ENCODE peak calls at places on chromosomes 12 and 14, in seven cellular contexts. A is fibroblast of pulmonary artery; W is tibial nerve; D is pancreas; V is GM06990; T is CD8-positive, alpha-beta T cell; O is coronary artery. E is an unnamed sample.

GRCh38 chr12:132610051-132610759 is at the start of gene LRCOL1:
- DNase-seq in A (peak; percentile 76), W (no peak), D (no peak), V (no peak), T (no peak), O (peak; percentile 47), E (peak; percentile 81)

GRCh38 chr12:1863823-1864222 is 43.5 kb downstream of the LRTM2 start:
- DNase-seq in A (no peak), W (no peak), D (no peak), V (no peak), T (no peak), O (no peak), E (no peak)

GRCh38 chr12:93040367-93040766 is 111.3 kb upstream of the EEA1 start:
- DNase-seq in A (no peak), W (no peak), D (no peak), V (no peak), T (no peak), O (no peak), E (no peak)

GRCh38 chr12:103884316-103884715 is 43.3 kb upstream of the NT5DC3 start:
- DNase-seq in A (peak; percentile 80), W (no peak), D (no peak), V (no peak), T (peak; percentile 61), O (no peak), E (peak; percentile 76)

GRCh38 chr12:56461235-56462159 is 6.9 kb upstream of the SPRYD4 start:
- DNase-seq in A (peak; percentile 18), W (no peak), D (no peak), V (no peak), T (no peak), O (no peak), E (no peak)

GRCh38 chr12:110266980-110267620 is 13.9 kb upstream of the ATP2A2 start:
- DNase-seq in A (peak; percentile 90), W (no peak), D (no peak), V (no peak), T (no peak), O (peak; percentile 77), E (peak; percentile 84)

GRCh38 chr14:23443411-23443812 is 8.0 kb upstream of the MYH7 start:
- DNase-seq in A (no peak), W (no peak), D (no peak), V (no peak), T (peak; percentile 32), O (peak; percentile 55), E (no peak)

GRCh38 chr12:123532808-123533649 is 490 bp downstream of the RILPL1 start:
- DNase-seq in A (peak; percentile 35), W (peak; percentile 23), D (peak; percentile 25), V (peak; percentile 38), T (peak; percentile 49), O (no peak), E (peak; percentile 40)

GRCh38 chr14:93023039-93023438 is 92.7 kb downstream of the ITPK1 start:
- DNase-seq in A (no peak), W (no peak), D (no peak), V (no peak), T (no peak), O (no peak), E (no peak)

GRCh38 chr14:94423465-94424056 is 29.0 kb downstream of the SERPINA11 start:
- DNase-seq in A (peak; percentile 79), W (peak; percentile 49), D (peak; percentile 57), V (peak; percentile 10), T (no peak), O (no peak), E (peak; percentile 68)

DNA sequence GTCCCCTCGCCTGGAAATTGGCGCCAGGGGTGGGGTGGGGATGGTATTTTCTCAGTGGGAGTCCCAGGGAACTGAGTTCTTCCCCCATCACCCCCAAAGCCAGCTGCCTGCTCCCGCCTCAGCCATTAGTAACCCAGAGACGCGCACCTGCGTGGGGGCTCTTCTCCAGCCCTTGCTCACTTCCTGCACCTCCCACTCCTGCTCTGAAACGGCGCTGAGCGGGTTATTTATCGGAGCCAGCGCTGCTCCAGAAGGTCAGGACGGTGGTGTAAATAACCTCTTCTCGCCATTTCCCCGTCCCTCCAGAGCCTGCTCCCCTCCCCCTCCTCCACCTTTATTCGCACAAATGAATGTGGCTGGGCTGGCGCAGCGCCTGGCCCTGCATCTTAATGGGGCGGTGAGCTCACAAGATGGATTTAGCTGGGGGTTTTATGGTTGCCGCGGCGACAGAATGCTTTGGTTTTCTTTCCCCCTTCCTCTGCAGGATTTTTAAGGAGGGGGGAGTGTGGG is 12.2 kb downstream of the GPR84 start:
- DNase-seq in A (peak; percentile 48), W (no peak), D (peak; percentile 82), V (peak; percentile 63), T (peak; percentile 50), O (no peak), E (peak; percentile 72)
- H3K4me3 ChIP-seq in A (no peak overlapping the region), W (no peak overlapping the region), D (no peak overlapping the region), V (no peak overlapping the region), T (peak overlapping the region; percentile 50), O (peak overlapping the region; percentile 4), E (peak overlapping the region; percentile 39)

GRCh38 chr12:42238240-42239140 is at the start of gene YAF2:
- DNase-seq in A (peak; percentile 89), W (peak; percentile 79), D (peak; percentile 85), V (peak; percentile 90), T (peak; percentile 87), O (peak; percentile 91), E (peak; percentile 87)

GRCh38 chr12:42236017-42236416 is 2.0 kb downstream of the YAF2 start:
- DNase-seq in A (no peak), W (no peak), D (no peak), V (no peak), T (no peak), O (no peak), E (peak; percentile 43)

GRCh38 chr12:42235426-42235825 is 2.6 kb downstream of the YAF2 start:
- DNase-seq in A (no peak), W (no peak), D (no peak), V (no peak), T (no peak), O (no peak), E (no peak)

GRCh38 chr12:42237853-42238239 is 202 bp downstream of the YAF2 start:
- DNase-seq in A (no peak), W (no peak), D (no peak), V (no peak), T (no peak), O (no peak), E (no peak)

GRCh38 chr12:42237052-42237852 is 796 bp downstream of the YAF2 start:
- DNase-seq in A (peak; percentile 79), W (peak; percentile 31), D (peak; percentile 76), V (peak; percentile 89), T (peak; percentile 79), O (peak; percentile 85), E (peak; percentile 77)
- TF ChIP-seq CTCF in A (peak; percentile 25), W (peak; percentile 35), D (no peak), V (peak; percentile 57), T (peak; percentile 49), O (no peak), E (peak; percentile 34)

GRCh38 chr12:95548539-95549391 is 2.5 kb downstream of the USP44 start:
- DNase-seq in A (no peak), W (peak; percentile 32), D (peak; percentile 63), V (peak; percentile 13), T (peak; percentile 82), O (peak; percentile 77), E (no peak)
- H3K4me3 ChIP-seq in A (peak overlapping the region; percentile 26), W (peak overlapping the region; percentile 82), D (peak overlapping the region; percentile 83), V (no peak overlapping the region), T (peak overlapping the region; percentile 81), O (peak overlapping the region; percentile 92), E (peak overlapping the region; percentile 42)

GRCh38 chr12:68037616-68038255 is 48.5 kb downstream of the IFNG-AS1 start:
- DNase-seq in A (no peak), W (no peak), D (no peak), V (no peak), T (no peak), O (no peak), E (peak; percentile 30)

GRCh38 chr12:68040450-68041075 is 51.3 kb downstream of the IFNG-AS1 start:
- DNase-seq in A (peak; percentile 83), W (peak; percentile 61), D (peak; percentile 39), V (no peak), T (peak; percentile 75), O (no peak), E (peak; percentile 72)

GRCh38 chr12:68043446-68043845 is 54.2 kb downstream of the IFNG-AS1 start:
- DNase-seq in A (no peak), W (no peak), D (no peak), V (no peak), T (no peak), O (no peak), E (no peak)

GRCh38 chr12:68038650-68039049 is 49.4 kb downstream of the IFNG-AS1 start:
- DNase-seq in A (no peak), W (no peak), D (no peak), V (no peak), T (no peak), O (no peak), E (no peak)

DNA sequence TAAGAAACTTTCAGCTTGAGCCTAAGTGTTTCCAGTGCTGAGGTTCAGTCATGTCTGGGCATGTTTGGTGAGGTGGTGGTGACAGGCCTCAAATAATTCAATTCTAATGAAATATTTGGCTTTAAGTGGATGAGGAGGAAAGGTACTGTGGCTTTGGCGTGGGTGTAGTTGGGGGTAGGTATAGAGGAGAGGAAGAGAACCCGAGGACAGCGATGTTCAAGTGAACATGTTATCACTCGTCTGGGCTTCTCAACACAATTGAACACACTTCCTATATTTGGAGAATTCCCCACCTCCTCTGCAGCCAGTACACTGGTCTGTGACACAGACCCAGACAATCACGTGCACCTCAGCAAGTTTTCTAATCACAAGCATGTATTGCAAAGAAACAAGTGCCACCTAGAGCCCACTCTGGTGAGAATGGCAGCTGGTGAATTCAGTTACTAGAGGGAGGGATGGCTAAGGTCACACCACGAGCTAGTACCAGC is 53.0 kb downstream of the IFNG-AS1 start:
- DNase-seq in A (peak; percentile 3), W (no peak), D (no peak), V (peak; percentile 35), T (no peak), O (no peak), E (peak; percentile 4)
- TF ChIP-seq CTCF in A (no peak), W (no peak), D (no peak), V (peak; percentile 33), T (no peak), O (no peak), E (no peak)

GRCh38 chr14:75995372-75996041 is 9.9 kb downstream of the IFT43 start:
- DNase-seq in A (peak; percentile 76), W (peak; percentile 32), D (no peak), V (no peak), T (no peak), O (peak; percentile 96), E (peak; percentile 88)
- H3K4me3 ChIP-seq in A (no peak overlapping the region), W (no peak overlapping the region), D (no peak overlapping the region), V (no peak overlapping the region), T (no peak overlapping the region), O (peak overlapping the region; percentile 42), E (peak overlapping the region; percentile 10)

DNA sequence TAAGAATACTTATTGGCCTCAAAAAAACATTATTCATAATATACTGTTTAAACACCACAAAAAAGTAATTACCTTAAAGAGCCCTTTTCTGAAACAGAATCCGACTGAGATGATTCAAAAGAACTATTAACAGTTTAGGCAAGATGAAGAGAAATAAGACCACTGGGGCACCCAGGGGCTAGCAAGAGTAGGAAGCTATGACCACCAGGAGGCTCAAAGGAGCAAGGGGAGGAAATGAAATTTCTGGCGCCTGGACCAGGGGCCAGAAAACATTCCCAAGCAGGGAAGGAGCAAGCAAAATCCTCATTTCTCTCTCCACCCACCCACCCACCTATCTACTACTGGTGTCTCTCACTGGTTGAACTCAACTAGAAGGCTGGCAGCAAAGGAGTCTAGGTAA is 6.3 kb upstream of the DCAF4 start:
- DNase-seq in A (no peak), W (no peak), D (no peak), V (no peak), T (no peak), O (no peak), E (no peak)
- TF ChIP-seq CTCF in A (peak; percentile 18), W (no peak), D (no peak), V (peak; percentile 15), T (no peak), O (no peak), E (no peak)

E was measured in AG10803.